ENCODE peak calls at places on chromosomes 2 and 18, in eight cellular contexts. S is GM20000, K is right cardiac atrium, P is fibroblast of mammary gland, Z is T-helper 2 cell, X is nephron progenitor cell, U is small intestine, Y is MV-4-11. F is an unnamed sample.

GRCh38 chr18:57062841-57063240 is 84.0 kb upstream of the BOD1L2 start:
- DNase-seq in S (no peak), K (no peak), P (no peak), Z (no peak), X (no peak), U (no peak), Y (no peak), F (no peak)

GRCh38 chr18:72652990-72653593 is 109.0 kb upstream of the CBLN2 start:
- DNase-seq in S (peak), K (peak), P (peak), Z (no peak), X (peak), U (peak), Y (peak), F (no peak)

GRCh38 chr2:188869560-188869959 is 104.6 kb upstream of the COL3A1 start:
- DNase-seq in S (no peak), K (no peak), P (peak), Z (no peak), X (no peak), U (no peak), Y (no peak), F (no peak)

GRCh38 chr2:158407031-158407430 is 49.5 kb downstream of the CCDC148 start:
- DNase-seq in S (no peak), K (no peak), P (no peak), Z (no peak), X (no peak), U (no peak), Y (no peak), F (no peak)

GRCh38 chr2:159755788-159756187 is 42.2 kb downstream of the CD302 start:
- DNase-seq in S (no peak), K (no peak), P (peak), Z (no peak), X (no peak), U (peak), Y (no peak), F (no peak)

GRCh38 chr18:50011813-50012445 is 183.0 kb downstream of the MYO5B start:
- DNase-seq in S (no peak), K (no peak), P (peak), Z (no peak), X (no peak), U (no peak), Y (no peak), F (no peak)

GRCh38 chr2:216519154-216519762 is 20.6 kb downstream of the RPL37A start:
- DNase-seq in S (peak), K (peak), P (peak), Z (peak), X (peak), U (peak), Y (peak), F (no peak)

GRCh38 chr2:101802329-101802728 is 104.8 kb downstream of the MAP4K4 start:
- DNase-seq in S (no peak), K (no peak), P (peak), Z (no peak), X (no peak), U (peak), Y (no peak), F (no peak)

GRCh38 chr18:32920796-32921787 is 148.3 kb upstream of the KLHL14 start:
- DNase-seq in S (no peak), K (no peak), P (peak), Z (no peak), X (no peak), U (no peak), Y (peak), F (peak)

GRCh38 chr2:55252830-55253229 is 16.2 kb downstream of the MTIF2 start:
- DNase-seq in S (no peak), K (no peak), P (no peak), Z (no peak), X (no peak), U (no peak), Y (no peak), F (no peak)

GRCh38 chr2:127231130-127231865 is 11.2 kb upstream of the CYP27C1 start:
- DNase-seq in S (no peak), K (no peak), P (peak), Z (no peak), X (no peak), U (no peak), Y (no peak), F (no peak)

GRCh38 chr2:217559084-217559483 is 443.7 kb downstream of the TNS1 start:
- DNase-seq in S (no peak), K (no peak), P (no peak), Z (no peak), X (no peak), U (no peak), Y (peak), F (peak)

GRCh38 chr18:79579807-79580480 is 99.7 kb upstream of the CTDP1 start:
- DNase-seq in S (no peak), K (no peak), P (no peak), Z (no peak), X (no peak), U (no peak), Y (no peak), F (no peak)

GRCh38 chr2:23533014-23533730 is 148.2 kb downstream of the KLHL29 start:
- DNase-seq in S (no peak), K (no peak), P (no peak), Z (no peak), X (peak), U (no peak), Y (no peak), F (no peak)

GRCh38 chr2:9231291-9232165 is 24.9 kb downstream of the ASAP2 start:
- DNase-seq in S (no peak), K (no peak), P (no peak), Z (no peak), X (no peak), U (no peak), Y (peak), F (no peak)

GRCh38 chr18:55821219-55821618 is 233.2 kb upstream of the TCF4 start:
- DNase-seq in S (no peak), K (no peak), P (peak), Z (no peak), X (no peak), U (no peak), Y (no peak), F (no peak)

GRCh38 chr2:239159476-239159911 is 241.3 kb downstream of the HDAC4 start:
- DNase-seq in S (no peak), K (no peak), P (no peak), Z (no peak), X (no peak), U (no peak), Y (no peak), F (no peak)

F was measured in SIG-M5.